ENCODE peak calls at places on chromosomes 12 and 14, in ten cellular contexts. One of them, this sample, is unnamed.

GRCh38 chr14:61269321-61270083 is 11.6 kb downstream of the TMEM30B start:
- DNase-seq in DND-41: peak; percentile 83
- DNase-seq in epithelial cell of prostate: no peak
- DNase-seq in mammary epithelial cell: peak; percentile 71
- DNase-seq in right cardiac atrium: peak; percentile 66
- DNase-seq in A549: peak; percentile 73
- DNase-seq in left ventricle myocardium inferior: peak; percentile 50
- DNase-seq in brain microvascular endothelial cell: peak; percentile 80
- DNase-seq in caudate nucleus: peak; percentile 10
- DNase-seq in cardiac muscle cell: peak; percentile 88
- DNase-seq in this sample: no peak

GRCh38 chr12:3432868-3433267 is 58.1 kb upstream of the PRMT8 start:
- DNase-seq in A549: no peak
- DNase-seq in epithelial cell of prostate: no peak
- DNase-seq in left ventricle myocardium inferior: no peak
- DNase-seq in mammary epithelial cell: no peak
- DNase-seq in DND-41: no peak
- DNase-seq in right cardiac atrium: no peak
- DNase-seq in caudate nucleus: no peak
- DNase-seq in cardiac muscle cell: no peak
- DNase-seq in brain microvascular endothelial cell: no peak
- DNase-seq in this sample: no peak

GRCh38 chr12:56206373-56207166 is 15.2 kb downstream of the RNF41 start:
- DNase-seq in mammary epithelial cell: peak; percentile 50
- DNase-seq in cardiac muscle cell: peak; percentile 67
- DNase-seq in brain microvascular endothelial cell: peak; percentile 62
- DNase-seq in right cardiac atrium: peak; percentile 45
- DNase-seq in A549: peak; percentile 72
- DNase-seq in epithelial cell of prostate: no peak
- DNase-seq in DND-41: peak; percentile 38
- DNase-seq in left ventricle myocardium inferior: peak; percentile 43
- DNase-seq in caudate nucleus: no peak
- DNase-seq in this sample: peak; percentile 13

GRCh38 chr12:96258451-96258933 is 64.3 kb downstream of the ELK3 start:
- DNase-seq in right cardiac atrium: peak; percentile 78
- DNase-seq in brain microvascular endothelial cell: peak; percentile 82
- DNase-seq in DND-41: peak; percentile 26
- DNase-seq in epithelial cell of prostate: no peak
- DNase-seq in caudate nucleus: no peak
- DNase-seq in mammary epithelial cell: peak; percentile 39
- DNase-seq in left ventricle myocardium inferior: peak; percentile 61
- DNase-seq in cardiac muscle cell: no peak
- DNase-seq in A549: no peak
- DNase-seq in this sample: no peak

GRCh38 chr14:76812422-76813383 is at the start of gene ANGEL1:
- DNase-seq in A549: peak; percentile 79
- DNase-seq in caudate nucleus: peak; percentile 92
- DNase-seq in cardiac muscle cell: peak; percentile 94
- DNase-seq in DND-41: peak; percentile 96
- DNase-seq in right cardiac atrium: peak; percentile 96
- DNase-seq in left ventricle myocardium inferior: peak; percentile 97
- DNase-seq in brain microvascular endothelial cell: peak; percentile 91
- DNase-seq in epithelial cell of prostate: peak; percentile 80
- DNase-seq in mammary epithelial cell: peak; percentile 93
- DNase-seq in this sample: peak; percentile 91

GRCh38 chr12:52975820-52976573 is 27.1 kb downstream of the KRT18 start:
- DNase-seq in A549: no peak
- DNase-seq in left ventricle myocardium inferior: no peak
- DNase-seq in caudate nucleus: no peak
- DNase-seq in brain microvascular endothelial cell: peak; percentile 17
- DNase-seq in epithelial cell of prostate: no peak
- DNase-seq in DND-41: no peak
- DNase-seq in mammary epithelial cell: peak; percentile 25
- DNase-seq in cardiac muscle cell: no peak
- DNase-seq in right cardiac atrium: peak; percentile 49
- DNase-seq in this sample: no peak

GRCh38 chr14:96270565-96271420 is 14.8 kb downstream of the BDKRB1 start:
- DNase-seq in epithelial cell of prostate: no peak
- DNase-seq in DND-41: no peak
- DNase-seq in mammary epithelial cell: no peak
- DNase-seq in left ventricle myocardium inferior: no peak
- DNase-seq in cardiac muscle cell: no peak
- DNase-seq in A549: no peak
- DNase-seq in brain microvascular endothelial cell: no peak
- DNase-seq in caudate nucleus: no peak
- DNase-seq in right cardiac atrium: no peak
- DNase-seq in this sample: no peak

GRCh38 chr12:80937391-80938238 is at the start of gene LIN7A:
- DNase-seq in brain microvascular endothelial cell: peak; percentile 29
- DNase-seq in epithelial cell of prostate: no peak
- DNase-seq in cardiac muscle cell: peak; percentile 76
- DNase-seq in caudate nucleus: peak; percentile 59
- DNase-seq in mammary epithelial cell: peak; percentile 7
- DNase-seq in left ventricle myocardium inferior: peak; percentile 67
- DNase-seq in A549: peak; percentile 12
- DNase-seq in right cardiac atrium: peak; percentile 57
- DNase-seq in DND-41: no peak
- DNase-seq in this sample: no peak

GRCh38 chr14:100369019-100369418 is 45.9 kb downstream of the SLC25A47 start:
- DNase-seq in epithelial cell of prostate: no peak
- DNase-seq in brain microvascular endothelial cell: no peak
- DNase-seq in cardiac muscle cell: no peak
- DNase-seq in right cardiac atrium: no peak
- DNase-seq in DND-41: no peak
- DNase-seq in mammary epithelial cell: no peak
- DNase-seq in caudate nucleus: no peak
- DNase-seq in A549: no peak
- DNase-seq in left ventricle myocardium inferior: no peak
- DNase-seq in this sample: no peak

GRCh38 chr12:116053479-116054195 is 223.9 kb downstream of the MED13L start:
- DNase-seq in left ventricle myocardium inferior: peak; percentile 27
- DNase-seq in cardiac muscle cell: no peak
- DNase-seq in DND-41: no peak
- DNase-seq in mammary epithelial cell: peak; percentile 14
- DNase-seq in caudate nucleus: no peak
- DNase-seq in epithelial cell of prostate: no peak
- DNase-seq in brain microvascular endothelial cell: peak; percentile 25
- DNase-seq in right cardiac atrium: peak; percentile 55
- DNase-seq in A549: no peak
- DNase-seq in this sample: no peak

GRCh38 chr12:88625316-88625715 is 45.0 kb upstream of the KITLG start:
- DNase-seq in brain microvascular endothelial cell: no peak
- DNase-seq in A549: no peak
- DNase-seq in left ventricle myocardium inferior: no peak
- DNase-seq in cardiac muscle cell: no peak
- DNase-seq in epithelial cell of prostate: no peak
- DNase-seq in mammary epithelial cell: no peak
- DNase-seq in DND-41: no peak
- DNase-seq in caudate nucleus: no peak
- DNase-seq in right cardiac atrium: no peak
- DNase-seq in this sample: no peak

GRCh38 chr12:88628856-88629509 is 48.7 kb upstream of the KITLG start:
- DNase-seq in right cardiac atrium: peak; percentile 10
- DNase-seq in brain microvascular endothelial cell: no peak
- DNase-seq in epithelial cell of prostate: no peak
- DNase-seq in left ventricle myocardium inferior: no peak
- DNase-seq in DND-41: no peak
- DNase-seq in cardiac muscle cell: no peak
- DNase-seq in mammary epithelial cell: no peak
- DNase-seq in caudate nucleus: no peak
- DNase-seq in A549: no peak
- DNase-seq in this sample: no peak

GRCh38 chr12:88627501-88627900 is 47.2 kb upstream of the KITLG start:
- DNase-seq in caudate nucleus: no peak
- DNase-seq in brain microvascular endothelial cell: no peak
- DNase-seq in DND-41: no peak
- DNase-seq in cardiac muscle cell: no peak
- DNase-seq in epithelial cell of prostate: no peak
- DNase-seq in A549: no peak
- DNase-seq in right cardiac atrium: no peak
- DNase-seq in mammary epithelial cell: no peak
- DNase-seq in left ventricle myocardium inferior: no peak
- DNase-seq in this sample: no peak

GRCh38 chr12:88624911-88625310 is 44.6 kb upstream of the KITLG start:
- DNase-seq in cardiac muscle cell: no peak
- DNase-seq in DND-41: no peak
- DNase-seq in brain microvascular endothelial cell: peak; percentile 38
- DNase-seq in right cardiac atrium: no peak
- DNase-seq in left ventricle myocardium inferior: no peak
- DNase-seq in epithelial cell of prostate: no peak
- DNase-seq in caudate nucleus: no peak
- DNase-seq in A549: no peak
- DNase-seq in mammary epithelial cell: peak; percentile 40
- DNase-seq in this sample: no peak

DNA sequence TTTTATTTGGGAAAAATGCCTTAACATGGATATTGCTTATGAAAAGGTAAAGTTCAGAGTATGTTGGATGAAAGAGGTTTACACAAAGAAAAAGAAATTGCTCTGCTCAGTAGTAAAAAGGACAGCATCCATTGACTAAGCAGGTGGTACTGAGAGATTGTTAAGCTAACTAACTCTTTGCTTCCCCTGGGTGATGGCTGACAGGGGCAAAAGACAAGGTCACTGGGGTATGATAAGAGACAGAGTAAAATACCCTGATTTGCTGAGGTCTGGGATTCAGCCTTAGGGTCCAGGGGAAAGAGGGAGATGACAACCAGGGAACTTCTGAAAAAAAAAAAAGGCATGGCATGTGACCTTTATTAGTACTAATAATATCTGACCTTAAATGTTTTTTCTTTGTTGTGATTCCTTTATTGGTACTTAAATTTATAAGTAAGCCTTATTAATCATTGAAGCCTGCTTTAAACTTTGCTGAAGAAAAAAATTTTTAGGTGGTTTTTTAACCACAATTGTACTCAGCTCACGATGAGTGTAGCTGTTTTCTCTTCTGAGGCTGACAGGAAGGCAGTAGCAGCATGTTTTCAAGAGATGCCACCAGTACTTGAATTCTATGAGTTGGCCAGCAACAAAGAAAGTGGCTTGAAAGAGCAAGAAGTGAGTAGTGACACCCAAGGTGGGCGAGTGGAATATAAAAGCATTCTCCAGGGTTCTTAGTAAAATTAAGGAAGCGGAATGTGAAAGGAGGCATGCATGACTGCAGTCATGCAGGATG is 43.7 kb upstream of the KITLG start:
- DNase-seq in caudate nucleus: no peak
- DNase-seq in left ventricle myocardium inferior: no peak
- DNase-seq in mammary epithelial cell: peak; percentile 22
- DNase-seq in A549: no peak
- DNase-seq in cardiac muscle cell: no peak
- DNase-seq in brain microvascular endothelial cell: no peak
- DNase-seq in epithelial cell of prostate: no peak
- DNase-seq in DND-41: no peak
- DNase-seq in right cardiac atrium: no peak
- DNase-seq in this sample: no peak
- H3K27ac ChIP-seq in caudate nucleus: no peak overlapping the region
- H3K27ac ChIP-seq in left ventricle myocardium inferior: no peak overlapping the region
- H3K27ac ChIP-seq in mammary epithelial cell: no peak overlapping the region
- H3K27ac ChIP-seq in A549: no peak overlapping the region
- H3K27ac ChIP-seq in cardiac muscle cell: no peak overlapping the region
- H3K27ac ChIP-seq in brain microvascular endothelial cell: no peak overlapping the region
- H3K27ac ChIP-seq in epithelial cell of prostate: no peak overlapping the region
- H3K27ac ChIP-seq in DND-41: no peak overlapping the region
- H3K27ac ChIP-seq in right cardiac atrium: no peak overlapping the region
- H3K27ac ChIP-seq in this sample: no peak overlapping the region

DNA sequence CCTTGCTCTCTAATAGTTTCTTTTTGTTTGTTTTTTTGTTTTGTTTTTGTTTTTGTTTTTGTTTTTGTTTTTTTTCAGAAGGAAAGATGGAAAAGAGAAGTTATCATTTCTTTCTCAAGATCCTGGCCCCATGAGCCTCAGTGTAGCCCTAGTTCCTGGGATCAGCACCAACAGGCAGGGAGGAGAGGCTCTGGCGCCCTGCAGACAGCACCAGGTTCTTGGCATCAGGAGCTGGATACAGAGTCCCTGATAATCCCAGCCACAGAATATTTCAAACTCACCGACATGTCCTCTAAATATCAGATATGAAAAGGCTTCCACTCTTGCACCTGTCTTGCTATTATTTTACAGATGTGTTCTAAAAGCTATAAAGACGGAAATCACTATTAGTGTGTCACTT is 52.7 kb downstream of the FOXN3 start:
- DNase-seq in left ventricle myocardium inferior: no peak
- DNase-seq in DND-41: no peak
- DNase-seq in mammary epithelial cell: no peak
- DNase-seq in brain microvascular endothelial cell: no peak
- DNase-seq in cardiac muscle cell: no peak
- DNase-seq in A549: no peak
- DNase-seq in right cardiac atrium: no peak
- DNase-seq in caudate nucleus: no peak
- DNase-seq in epithelial cell of prostate: no peak
- DNase-seq in this sample: no peak
- H3K27ac ChIP-seq in left ventricle myocardium inferior: peak overlapping the region; percentile 39
- H3K27ac ChIP-seq in DND-41: peak overlapping the region; percentile 64
- H3K27ac ChIP-seq in mammary epithelial cell: no peak overlapping the region
- H3K27ac ChIP-seq in brain microvascular endothelial cell: no peak overlapping the region
- H3K27ac ChIP-seq in cardiac muscle cell: no peak overlapping the region
- H3K27ac ChIP-seq in A549: no peak overlapping the region
- H3K27ac ChIP-seq in right cardiac atrium: no peak overlapping the region
- H3K27ac ChIP-seq in caudate nucleus: no peak overlapping the region
- H3K27ac ChIP-seq in epithelial cell of prostate: no peak overlapping the region
- H3K27ac ChIP-seq in this sample: no peak overlapping the region

GRCh38 chr14:68981539-68981976 is 2.5 kb upstream of the ACTN1 start:
- DNase-seq in cardiac muscle cell: no peak
- DNase-seq in DND-41: no peak
- DNase-seq in brain microvascular endothelial cell: peak; percentile 94
- DNase-seq in A549: no peak
- DNase-seq in epithelial cell of prostate: no peak
- DNase-seq in caudate nucleus: no peak
- DNase-seq in left ventricle myocardium inferior: no peak
- DNase-seq in right cardiac atrium: no peak
- DNase-seq in mammary epithelial cell: no peak
- DNase-seq in this sample: no peak
- H3K27ac ChIP-seq in cardiac muscle cell: no peak overlapping the region
- H3K27ac ChIP-seq in DND-41: no peak overlapping the region
- H3K27ac ChIP-seq in brain microvascular endothelial cell: peak overlapping the region; percentile 97
- H3K27ac ChIP-seq in A549: no peak overlapping the region
- H3K27ac ChIP-seq in epithelial cell of prostate: peak overlapping the region; percentile 42
- H3K27ac ChIP-seq in caudate nucleus: no peak overlapping the region
- H3K27ac ChIP-seq in left ventricle myocardium inferior: no peak overlapping the region
- H3K27ac ChIP-seq in right cardiac atrium: no peak overlapping the region
- H3K27ac ChIP-seq in mammary epithelial cell: no peak overlapping the region
- H3K27ac ChIP-seq in this sample: no peak overlapping the region

DNA sequence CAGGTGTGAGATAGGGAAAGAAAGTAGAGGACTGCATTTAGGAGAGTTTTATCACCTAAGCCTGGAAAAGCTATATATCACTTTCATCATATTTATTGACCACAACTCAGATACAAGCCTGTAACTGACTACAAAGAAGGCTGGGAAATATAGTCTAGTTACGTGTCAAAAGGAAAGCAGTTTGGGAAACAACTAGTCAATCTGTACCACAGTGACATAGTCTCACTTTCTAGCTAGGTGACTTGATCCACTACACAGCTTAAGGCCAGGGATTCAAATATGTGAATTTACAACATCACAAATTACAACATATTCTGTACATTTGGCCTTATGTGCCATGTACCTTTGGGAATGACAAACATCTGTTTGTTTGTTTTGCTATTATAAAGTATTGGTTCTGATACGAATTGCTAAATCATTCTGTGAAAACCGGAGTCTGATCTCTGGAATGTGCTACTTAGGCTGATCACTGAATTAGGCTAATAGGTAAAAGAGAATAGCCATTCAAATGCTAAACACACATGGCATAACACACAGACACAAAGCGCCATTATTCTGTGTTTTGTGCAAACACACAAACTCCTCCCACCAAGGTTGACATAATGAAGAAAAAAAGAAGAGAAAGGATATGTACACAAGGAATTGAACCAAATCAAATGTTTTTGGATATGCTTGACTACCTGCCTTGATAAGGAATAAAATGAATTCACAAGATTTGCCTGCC is 279.8 kb downstream of the DUSP6 start:
- DNase-seq in A549: no peak
- DNase-seq in brain microvascular endothelial cell: no peak
- DNase-seq in epithelial cell of prostate: no peak
- DNase-seq in cardiac muscle cell: no peak
- DNase-seq in right cardiac atrium: no peak
- DNase-seq in left ventricle myocardium inferior: no peak
- DNase-seq in caudate nucleus: no peak
- DNase-seq in DND-41: no peak
- DNase-seq in mammary epithelial cell: no peak
- DNase-seq in this sample: no peak
- H3K27ac ChIP-seq in A549: no peak overlapping the region
- H3K27ac ChIP-seq in brain microvascular endothelial cell: peak overlapping the region; percentile 45
- H3K27ac ChIP-seq in epithelial cell of prostate: peak overlapping the region; percentile 20
- H3K27ac ChIP-seq in cardiac muscle cell: no peak overlapping the region
- H3K27ac ChIP-seq in right cardiac atrium: no peak overlapping the region
- H3K27ac ChIP-seq in left ventricle myocardium inferior: no peak overlapping the region
- H3K27ac ChIP-seq in caudate nucleus: no peak overlapping the region
- H3K27ac ChIP-seq in DND-41: no peak overlapping the region
- H3K27ac ChIP-seq in mammary epithelial cell: no peak overlapping the region
- H3K27ac ChIP-seq in this sample: no peak overlapping the region